ENCODE peak calls at places on chromosomes 1 and 21, in eight cellular contexts. R is tibial nerve, N is AG10803, B is H9, Y is mucosa of descending colon, Q is brain microvascular endothelial cell, H is osteoblast, K is HFFc6. U is an unnamed sample.

GRCh38 chr1:235567812-235568444 is 63.7 kb upstream of the B3GALNT2 start:
- DNase-seq in Y (no peak), N (no peak), Q (no peak), H (peak), K (no peak), R (no peak), B (no peak), U (no peak)

GRCh38 chr1:243946946-243947345 is 96.9 kb upstream of the AKT3 start:
- DNase-seq in Y (no peak), B (peak), K (no peak), Q (no peak), H (no peak), R (no peak), N (no peak), U (no peak)

GRCh38 chr1:5990913-5991783 is 1.1 kb downstream of the NPHP4 start:
- DNase-seq in Q (peak), N (peak), H (peak), R (no peak), K (peak), B (no peak), Y (peak), U (no peak)

GRCh38 chr1:35564037-35564883 is 6.7 kb downstream of the NCDN start:
- DNase-seq in B (peak), Q (peak), N (peak), R (peak), Y (no peak), H (peak), K (peak), U (no peak)

GRCh38 chr1:193102662-193103061 is 2.6 kb downstream of the GLRX2 start:
- DNase-seq in H (no peak), N (no peak), Y (no peak), K (no peak), R (no peak), B (no peak), Q (no peak), U (no peak)

GRCh38 chr1:29532741-29533140 is 296.4 kb downstream of the PTPRU start:
- DNase-seq in K (no peak), B (no peak), Q (no peak), R (no peak), N (no peak), Y (no peak), H (no peak), U (no peak)

GRCh38 chr21:15437873-15438272 is 291.9 kb upstream of the USP25 start:
- DNase-seq in Q (no peak), N (peak), B (no peak), K (no peak), Y (no peak), R (no peak), H (no peak), U (no peak)

GRCh38 chr1:115337276-115337632 is 795 bp downstream of the NGF start:
- DNase-seq in H (no peak), Q (no peak), N (no peak), R (no peak), B (no peak), K (no peak), Y (no peak), U (no peak)

GRCh38 chr1:36085126-36085525 is 1.2 kb downstream of the TEKT2 start:
- DNase-seq in R (no peak), N (no peak), Q (no peak), H (peak), Y (no peak), B (no peak), K (no peak), U (no peak)

GRCh38 chr1:186783193-186783592 is 45.6 kb upstream of the PLA2G4A start:
- DNase-seq in N (no peak), Y (no peak), H (no peak), K (no peak), Q (peak), R (no peak), B (no peak), U (no peak)

GRCh38 chr1:202639500-202639899 is 70.8 kb downstream of the SYT2 start:
- DNase-seq in Y (no peak), N (peak), Q (peak), K (peak), B (no peak), H (peak), R (no peak), U (peak)

GRCh38 chr1:16956775-16957174 is 23.6 kb downstream of the MFAP2 start:
- DNase-seq in R (no peak), N (no peak), H (no peak), Q (no peak), B (no peak), Y (no peak), K (no peak), U (no peak)

GRCh38 chr1:62131093-62131725 is 63.4 kb upstream of the L1TD1 start:
- DNase-seq in H (peak), N (peak), Q (peak), R (no peak), Y (no peak), K (peak), B (peak), U (no peak)

GRCh38 chr1:183227382-183227781 is 41.3 kb downstream of the LAMC2 start:
- DNase-seq in R (no peak), B (no peak), N (no peak), Y (no peak), K (no peak), H (no peak), Q (no peak), U (no peak)

GRCh38 chr1:80155371-80155770 is 1148.8 kb upstream of the ADGRL4 start:
- DNase-seq in K (no peak), B (peak), Q (no peak), N (no peak), R (no peak), H (no peak), Y (no peak), U (no peak)
- TF ChIP-seq CTCF in K (no peak), B (peak), Q (peak), N (peak), R (no peak), H (no peak), Y (no peak), U (no peak)

DNA sequence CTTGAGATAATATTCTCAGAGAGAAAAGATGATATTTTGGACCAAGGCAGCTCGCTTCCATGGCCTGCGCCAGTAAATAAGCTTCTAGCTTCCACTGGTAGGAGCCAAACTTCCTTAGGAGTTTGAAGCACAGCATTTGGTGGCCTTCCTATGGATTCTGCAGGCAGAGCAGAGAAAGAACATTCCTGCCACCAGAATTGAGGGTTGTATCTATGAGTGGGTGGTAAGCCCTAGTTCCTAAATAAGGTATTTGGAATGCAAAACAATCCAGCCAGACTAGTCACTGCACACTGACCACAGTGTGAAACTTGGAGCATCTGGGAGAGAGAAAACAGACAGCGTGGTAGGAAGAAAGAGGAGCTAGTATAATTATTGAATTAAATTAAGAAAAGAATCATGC is 54.1 kb upstream of the BCAR3 start:
- DNase-seq in Q (peak), Y (no peak), N (peak), H (peak), B (no peak), R (no peak), K (peak), U (peak)
- TF ChIP-seq CTCF in Q (peak), Y (no peak), N (peak), H (peak), B (no peak), R (no peak), K (peak), U (peak)

GRCh38 chr1:70112838-70113237 is 92.5 kb downstream of the LRRC40 start:
- DNase-seq in R (no peak), B (no peak), N (no peak), H (no peak), Y (no peak), K (no peak), Q (no peak), U (no peak)
- TF ChIP-seq CTCF in R (no peak), B (peak), N (no peak), H (no peak), Y (no peak), K (peak), Q (peak), U (no peak)

GRCh38 chr1:217049081-217049480 is 325.9 kb upstream of the ESRRG start:
- DNase-seq in R (no peak), K (no peak), H (no peak), N (no peak), Y (no peak), Q (no peak), B (no peak), U (no peak)

GRCh38 chr1:217052196-217052595 is 329.0 kb upstream of the ESRRG start:
- DNase-seq in Y (no peak), N (no peak), B (no peak), K (no peak), Q (no peak), H (no peak), R (no peak), U (no peak)

GRCh38 chr1:217053666-217054065 is 330.4 kb upstream of the ESRRG start:
- DNase-seq in R (no peak), Q (no peak), K (no peak), N (no peak), H (no peak), B (no peak), Y (no peak), U (no peak)

DNA sequence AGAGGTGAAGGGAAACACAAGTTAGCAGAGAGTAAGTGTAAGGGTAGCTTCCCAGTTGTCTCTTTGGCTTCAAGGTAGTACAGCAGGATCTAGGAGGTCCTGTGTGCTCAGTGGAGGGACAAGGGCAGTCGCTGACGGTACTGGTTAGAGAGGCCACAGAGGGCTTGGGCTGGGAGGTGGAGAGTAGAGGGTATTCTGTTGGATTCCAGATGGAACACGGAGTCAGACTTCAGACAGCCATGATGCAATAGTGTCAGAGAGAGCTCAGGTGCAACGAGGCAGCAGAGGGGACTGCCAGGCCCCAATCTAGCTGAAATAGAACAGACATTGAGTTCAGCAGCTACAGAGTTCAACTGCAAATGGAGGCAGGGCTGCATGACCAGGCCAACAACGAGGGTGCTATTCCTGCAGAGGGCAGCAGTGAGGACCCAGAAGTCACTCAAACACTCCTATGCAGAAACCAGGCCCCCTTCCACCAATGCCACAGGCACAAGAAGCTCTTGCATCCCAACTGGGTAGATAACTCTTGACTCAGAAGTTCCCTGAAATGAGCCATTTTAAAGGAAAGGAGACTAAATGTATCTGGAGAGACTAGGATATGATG is 325.0 kb upstream of the ESRRG start:
- DNase-seq in R (no peak), K (no peak), H (no peak), B (peak), Q (no peak), N (no peak), Y (no peak), U (no peak)
- TF ChIP-seq CTCF in R (no peak), K (no peak), H (no peak), B (peak), Q (peak), N (no peak), Y (no peak), U (peak)

DNA sequence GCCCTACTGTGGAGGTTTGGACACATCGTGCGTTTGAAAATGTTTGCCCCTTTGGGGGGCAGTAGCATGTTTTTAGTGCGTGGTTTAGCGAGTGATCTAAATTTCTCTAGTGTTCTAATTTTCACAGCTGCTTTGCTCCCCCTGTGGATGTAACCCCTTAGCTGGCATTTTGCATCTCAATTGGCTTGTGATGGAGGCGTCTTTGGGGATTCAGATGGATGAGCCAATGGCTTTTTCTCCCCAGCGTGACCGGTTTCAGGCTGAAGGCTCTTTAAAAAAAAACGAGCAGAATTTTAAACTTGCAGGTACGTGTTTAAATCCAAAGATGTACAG is 842 bp downstream of the CDC7 start:
- DNase-seq in B (no peak), K (no peak), H (peak), Y (no peak), R (no peak), Q (peak), N (peak), U (no peak)
- TF ChIP-seq CTCF in B (peak), K (peak), H (no peak), Y (no peak), R (peak), Q (no peak), N (peak), U (no peak)

DNA sequence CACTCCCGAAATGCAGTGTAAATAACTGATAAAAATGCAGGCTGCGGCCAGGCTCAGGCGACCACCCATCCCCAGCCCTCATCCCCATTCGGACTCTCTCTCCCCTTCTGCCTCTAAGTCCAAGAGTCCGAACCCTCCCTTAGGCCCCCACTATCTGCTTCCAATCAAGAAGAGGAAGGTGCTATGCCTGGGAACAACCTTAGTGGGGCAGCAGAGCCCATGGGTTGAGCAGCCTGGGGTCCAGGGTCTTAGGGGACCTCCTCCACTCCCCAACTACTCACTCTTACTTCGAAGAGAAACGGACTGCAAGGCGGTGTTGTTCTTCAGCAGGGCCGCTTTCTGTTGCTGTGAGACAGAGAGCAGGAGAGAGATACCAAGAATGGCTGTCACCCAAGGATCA is 12.2 kb downstream of the ARHGEF2 start:
- DNase-seq in H (no peak), N (no peak), B (no peak), Q (no peak), R (no peak), K (no peak), Y (no peak), U (no peak)
- TF ChIP-seq CTCF in H (peak), N (no peak), B (peak), Q (peak), R (no peak), K (peak), Y (no peak), U (peak)

GRCh38 chr1:240169188-240169587 is 77.5 kb downstream of the FMN2 start:
- DNase-seq in Y (no peak), R (no peak), N (peak), B (no peak), H (peak), Q (peak), K (peak), U (no peak)
- TF ChIP-seq CTCF in Y (no peak), R (no peak), N (peak), B (peak), H (peak), Q (peak), K (peak), U (peak)

DNA sequence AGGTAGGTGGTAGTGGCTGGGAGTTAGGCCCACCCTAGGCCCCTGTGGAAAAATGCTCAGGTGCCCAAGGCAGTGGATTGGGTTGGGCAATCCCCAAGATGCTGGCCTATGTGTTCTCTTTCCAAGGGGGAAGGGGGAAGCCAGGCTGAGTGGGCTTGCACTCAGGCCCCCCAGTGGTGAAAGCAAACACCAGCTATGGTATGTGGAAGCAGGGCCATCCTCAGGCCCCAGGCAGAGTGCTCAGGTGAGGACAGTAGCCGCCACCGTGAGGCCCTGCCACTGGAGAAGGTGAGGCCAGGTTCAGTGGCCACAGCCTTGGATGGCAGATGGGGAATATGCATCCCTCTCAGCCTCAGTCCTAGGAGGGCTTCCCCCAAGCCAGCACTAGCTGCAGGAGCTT is 11.8 kb downstream of the LY9 start:
- DNase-seq in N (no peak), K (no peak), Y (no peak), B (no peak), H (no peak), Q (no peak), R (no peak), U (no peak)
- TF ChIP-seq CTCF in N (no peak), K (no peak), Y (no peak), B (peak), H (no peak), Q (no peak), R (no peak), U (no peak)